ENCODE peak calls at places on chromosomes 13 and 19, in four cellular contexts. G is NCI-H2107, W is stomach, Y is M059J. S is an unnamed sample.
A peak's percentile ranks its signal among the peaks of the same experiment; 100 is the strongest.

GRCh38 chr13:34748078-34748477 is 194.0 kb upstream of the NBEA start:
- DNase-seq in G (peak; percentile 7), W (no peak), Y (peak; percentile 79), S (peak; percentile 58)

GRCh38 chr19:29404951-29405727 is 120.7 kb upstream of the VSTM2B start:
- DNase-seq in G (peak; percentile 85), W (no peak), Y (no peak), S (peak; percentile 4)

GRCh38 chr19:9986787-9987281 is 23.5 kb downstream of the COL5A3 start:
- DNase-seq in G (no peak), W (no peak), Y (no peak), S (no peak)

GRCh38 chr13:50167224-50167947 is 152.1 kb downstream of the KCNRG start:
- DNase-seq in G (no peak), W (no peak), Y (no peak), S (no peak)

GRCh38 chr19:47891622-47891922 is 5.5 kb upstream of the SULT2A1 start:
- DNase-seq in G (no peak), W (no peak), Y (no peak), S (peak; percentile 53)

GRCh38 chr19:3034194-3034844 is 5.2 kb upstream of the TLE2 start:
- DNase-seq in G (no peak), W (no peak), Y (no peak), S (peak; percentile 19)

GRCh38 chr13:30156270-30156669 is 151.1 kb downstream of the KATNAL1 start:
- DNase-seq in G (no peak), W (no peak), Y (peak; percentile 59), S (no peak)

GRCh38 chr13:99301913-99302636 is 5.1 kb downstream of the GPR183 start:
- DNase-seq in G (no peak), W (no peak), Y (no peak), S (no peak)

GRCh38 chr13:34358811-34359513 is 541.0 kb downstream of the RFC3 start:
- DNase-seq in G (no peak), W (no peak), Y (peak; percentile 90), S (peak; percentile 85)

GRCh38 chr13:98866882-98867281 is 111.0 kb downstream of the DOCK9 start:
- DNase-seq in G (no peak), W (no peak), Y (no peak), S (no peak)

GRCh38 chr19:35442091-35442490 is 6.0 kb upstream of the FFAR2 start:
- DNase-seq in G (no peak), W (no peak), Y (no peak), S (no peak)

GRCh38 chr19:57888494-57889231 is at the start of gene ZNF814:
- DNase-seq in G (no peak), W (peak; percentile 63), Y (no peak), S (no peak)

GRCh38 chr13:22648325-22648758 is 532.4 kb upstream of the SGCG start:
- DNase-seq in G (no peak), W (peak; percentile 51), Y (no peak), S (no peak)

GRCh38 chr19:13834308-13834790 is 39.1 kb downstream of the ZSWIM4 start:
- DNase-seq in G (no peak), W (no peak), Y (peak; percentile 87), S (peak; percentile 70)

GRCh38 chr13:40764587-40765403 is 6.2 kb downstream of the MRPS31 start:
- DNase-seq in G (no peak), W (peak; percentile 49), Y (no peak), S (no peak)

GRCh38 chr13:30569901-30570576 is 47.7 kb upstream of the USPL1 start:
- DNase-seq in G (no peak), W (peak; percentile 35), Y (peak; percentile 94), S (peak; percentile 93)

S was measured in RPMI7951.